ENCODE peak calls at places on chromosomes 3 and 15, in four cellular contexts. P, I, M and N are unnamed samples.

GRCh38 chr15:77060560-77060959 is 10.3 kb downstream of the TSPAN3 start:
- DNase-seq in M (no peak), P (no peak), I (no peak), N (no peak)

GRCh38 chr3:171753665-171754408 is 56.4 kb downstream of the PLD1 start:
- DNase-seq in I (no peak), P (no peak), M (no peak), N (no peak)

GRCh38 chr15:72472907-72473669 is 1.0 kb upstream of the ARIH1 start:
- DNase-seq in M (no peak), P (no peak), I (no peak), N (peak)

GRCh38 chr3:122793568-122794416 is at the start of gene HSPBAP1:
- DNase-seq in I (no peak), P (peak), M (peak), N (no peak)

GRCh38 chr3:193780810-193781472 is 187.9 kb downstream of the OPA1 start:
- DNase-seq in M (no peak), P (peak), I (peak), N (peak)

GRCh38 chr15:63942486-63943365 is 103.6 kb downstream of the DAPK2 start:
- DNase-seq in M (no peak), I (no peak), P (no peak), N (no peak)

GRCh38 chr3:82000350-82000749 is 238.9 kb upstream of the GBE1 start:
- DNase-seq in I (no peak), M (no peak), P (no peak), N (no peak)

GRCh38 chr3:8020459-8020858 is 481.2 kb upstream of the LMCD1 start:
- DNase-seq in I (no peak), M (no peak), P (no peak), N (no peak)

GRCh38 chr3:116002240-116002639 is 378.9 kb downstream of the GAP43 start:
- DNase-seq in M (no peak), I (no peak), P (no peak), N (no peak)

GRCh38 chr15:58357529-58358476 is 74.0 kb upstream of the LIPC start:
- DNase-seq in M (no peak), I (no peak), P (no peak), N (no peak)

GRCh38 chr3:142896201-142896755 is 7.4 kb upstream of the PCOLCE2 start:
- DNase-seq in M (no peak), I (no peak), P (no peak), N (no peak)

GRCh38 chr3:58532794-58533220 is 4.2 kb downstream of the ACOX2 start:
- DNase-seq in I (peak), M (peak), P (no peak), N (peak)

GRCh38 chr3:51963951-51964451 is 3.3 kb downstream of the PCBP4 start:
- DNase-seq in I (no peak), P (no peak), M (no peak), N (peak)

GRCh38 chr3:131619821-131620220 is 117.0 kb upstream of the MRPL3 start:
- DNase-seq in P (no peak), M (no peak), I (no peak), N (no peak)

GRCh38 chr15:95693917-95694316 is 636.6 kb upstream of the NR2F2 start:
- DNase-seq in P (no peak), I (no peak), M (no peak), N (no peak)

GRCh38 chr3:140902791-140903190 is 38.8 kb upstream of the SLC25A36 start:
- DNase-seq in I (no peak), P (no peak), M (no peak), N (no peak)

GRCh38 chr3:8663177-8664061 is 18.8 kb upstream of the SSUH2 start:
- DNase-seq in M (no peak), I (peak), P (peak), N (peak)

GRCh38 chr15:92709064-92709463 is 53.5 kb upstream of the FAM174B start:
- DNase-seq in M (no peak), P (no peak), I (no peak), N (no peak)

GRCh38 chr3:121942116-121942786 is 48.0 kb downstream of the SLC15A2 start:
- DNase-seq in M (no peak), I (no peak), P (no peak), N (no peak)

GRCh38 chr3:43707998-43708397 is 17.3 kb downstream of the ABHD5 start:
- DNase-seq in I (no peak), P (peak), M (no peak), N (no peak)

GRCh38 chr15:62846805-62847481 is 195.6 kb upstream of the TPM1 start:
- DNase-seq in P (no peak), M (no peak), I (no peak), N (no peak)

GRCh38 chr15:49712846-49713450 is 92.1 kb downstream of the DTWD1 start:
- DNase-seq in M (no peak), P (no peak), I (peak), N (peak)

GRCh38 chr3:194565597-194566190 is 67.5 kb downstream of the TMEM44 start:
- DNase-seq in M (no peak), P (peak), I (no peak), N (no peak)

GRCh38 chr15:77019476-77020331 is 24.8 kb downstream of the PSTPIP1 start:
- DNase-seq in P (no peak), M (no peak), I (no peak), N (no peak)

GRCh38 chr3:63864008-63864871 is 573 bp downstream of the ATXN7 start:
- DNase-seq in P (no peak), M (peak), I (no peak), N (no peak)

GRCh38 chr15:25684521-25685215 is 178.5 kb downstream of the ATP10A start:
- DNase-seq in I (no peak), P (peak), M (no peak), N (no peak)

GRCh38 chr3:52685285-52685704 is 418 bp downstream of the PBRM1 start:
- DNase-seq in M (peak), I (peak), P (no peak), N (peak)

GRCh38 chr15:100762913-100763627 is 116.6 kb upstream of the ALDH1A3 start:
- DNase-seq in I (no peak), P (no peak), M (no peak), N (no peak)

GRCh38 chr15:76514292-76514691 is 177.7 kb downstream of the ISL2 start:
- DNase-seq in I (no peak), P (no peak), M (no peak), N (peak)

GRCh38 chr3:41961061-41961749 is 698 bp downstream of the ULK4 start:
- DNase-seq in M (peak), I (peak), P (peak), N (peak)

GRCh38 chr3:38634133-38634532 is 15.4 kb downstream of the SCN5A start:
- DNase-seq in M (no peak), I (no peak), P (peak), N (no peak)

GRCh38 chr3:25507811-25508210 is 79.7 kb downstream of the RARB start:
- DNase-seq in M (no peak), P (no peak), I (no peak), N (no peak)

GRCh38 chr15:90869601-90870353 is 1.4 kb downstream of the FURIN start:
- DNase-seq in I (no peak), P (peak), M (no peak), N (no peak)

GRCh38 chr3:185216587-185216918 is 37.3 kb downstream of the EHHADH start:
- DNase-seq in I (peak), M (no peak), P (no peak), N (peak)

GRCh38 chr3:87287025-87287424 is 10.6 kb upstream of the POU1F1 start:
- DNase-seq in I (no peak), P (no peak), M (no peak), N (no peak)

GRCh38 chr3:23175361-23176073 is 27.6 kb upstream of the UBE2E2 start:
- DNase-seq in I (no peak), P (no peak), M (no peak), N (no peak)

GRCh38 chr3:12994607-12995388 is 78.4 kb downstream of the IQSEC1 start:
- DNase-seq in I (peak), M (peak), P (no peak), N (peak)

GRCh38 chr3:32705232-32705631 is 20.2 kb downstream of the CNOT10 start:
- DNase-seq in I (no peak), M (no peak), P (no peak), N (no peak)